ENCODE peak calls at places on chromosomes 7 and 10, in five cellular contexts. O is mesenchymal stem cell; L is T-cell; T is H4; K is activated T-helper 1 cell treated with anti-CD3 and anti-CD28 coated beads, Interleukin-2, amount 50 U/mL, for 16 hours. I is an unnamed sample.

GRCh38 chr7:98621573-98622482 is 4.7 kb downstream of the NPTX2 start:
- DNase-seq in O (no peak), L (no peak), T (no peak), K (no peak), I (no peak)

GRCh38 chr10:101824736-101825135 is 6.5 kb upstream of the OGA start:
- DNase-seq in O (no peak), L (no peak), T (no peak), K (no peak), I (no peak)

GRCh38 chr10:42943025-42943818 is 133.6 kb upstream of the RET start:
- DNase-seq in O (no peak), L (no peak), T (no peak), K (no peak), I (no peak)

GRCh38 chr7:26857534-26858228 is 6.7 kb downstream of the SKAP2 start:
- DNase-seq in O (peak), L (no peak), T (no peak), K (no peak), I (peak)

GRCh38 chr7:13921062-13921461 is 68.4 kb downstream of the ETV1 start:
- DNase-seq in O (peak), L (no peak), T (no peak), K (no peak), I (no peak)

GRCh38 chr7:30226593-30227268 is 57.7 kb upstream of the ZNRF2 start:
- DNase-seq in O (no peak), L (no peak), T (peak), K (no peak), I (peak)

GRCh38 chr7:41698726-41699125 is 4.2 kb downstream of the INHBA start:
- DNase-seq in O (peak), L (no peak), T (peak), K (no peak), I (peak)

GRCh38 chr7:135349746-135350145 is 116.1 kb downstream of the STRA8 start:
- DNase-seq in O (no peak), L (no peak), T (no peak), K (no peak), I (no peak)

GRCh38 chr7:107660381-107661080 is at the start of gene SLC26A4:
- DNase-seq in O (no peak), L (no peak), T (no peak), K (no peak), I (peak)

GRCh38 chr10:97095701-97096300 is 90.0 kb downstream of the SLIT1 start:
- DNase-seq in O (no peak), L (no peak), T (no peak), K (no peak), I (no peak)

GRCh38 chr10:95264227-95265051 is 26.4 kb downstream of the PDLIM1 start:
- DNase-seq in O (no peak), L (no peak), T (no peak), K (no peak), I (no peak)

GRCh38 chr7:123191132-123191531 is 8.6 kb downstream of the SLC13A1 start:
- DNase-seq in O (no peak), L (no peak), T (peak), K (no peak), I (no peak)

GRCh38 chr10:131816157-131816775 is 84.5 kb upstream of the PPP2R2D start:
- DNase-seq in O (no peak), L (no peak), T (no peak), K (no peak), I (no peak)

GRCh38 chr7:30984359-30985107 is 20.8 kb downstream of the GHRHR start:
- DNase-seq in O (peak), L (no peak), T (peak), K (no peak), I (peak)

GRCh38 chr7:9029671-9030070 is 596.3 kb downstream of the NXPH1 start:
- DNase-seq in O (no peak), L (no peak), T (peak), K (no peak), I (no peak)

GRCh38 chr10:34854147-34854601 is 39.1 kb upstream of the PARD3 start:
- DNase-seq in O (peak), L (no peak), T (peak), K (no peak), I (peak)

GRCh38 chr10:21518629-21519321 is 6.7 kb downstream of the SKIDA1 start:
- DNase-seq in O (peak), L (no peak), T (no peak), K (no peak), I (peak)

GRCh38 chr10:48463318-48464003 is 141.4 kb downstream of the ARHGAP22 start:
- DNase-seq in O (peak), L (no peak), T (no peak), K (peak), I (no peak)

GRCh38 chr7:70506463-70506862 is 625.5 kb upstream of the GALNT17 start:
- DNase-seq in O (no peak), L (no peak), T (no peak), K (no peak), I (no peak)

GRCh38 chr10:115095758-115096157 is 2.6 kb downstream of the ATRNL1 start:
- DNase-seq in O (no peak), L (no peak), T (no peak), K (no peak), I (no peak)

GRCh38 chr7:150511039-150511438 is 3.6 kb upstream of the GIMAP7 start:
- DNase-seq in O (no peak), L (no peak), T (no peak), K (no peak), I (no peak)

GRCh38 chr7:74174606-74175082 is 488 bp downstream of the EIF4H start:
- DNase-seq in O (peak), L (peak), T (peak), K (peak), I (peak)

GRCh38 chr10:98745645-98746044 is 298.9 kb upstream of the HPS1 start:
- DNase-seq in O (no peak), L (no peak), T (no peak), K (no peak), I (no peak)

GRCh38 chr10:124003481-124004371 is 89.7 kb downstream of the CHST15 start:
- DNase-seq in O (no peak), L (no peak), T (no peak), K (no peak), I (no peak)

GRCh38 chr10:31129261-31129660 is 97.6 kb upstream of the ZNF438 start:
- DNase-seq in O (peak), L (no peak), T (peak), K (no peak), I (peak)

GRCh38 chr10:105070249-105070648 is 429.2 kb downstream of the SORCS3 start:
- DNase-seq in O (no peak), L (no peak), T (no peak), K (no peak), I (no peak)

GRCh38 chr10:18060217-18060616 is 80.0 kb upstream of the CACNB2 start:
- DNase-seq in O (peak), L (no peak), T (no peak), K (no peak), I (no peak)

GRCh38 chr10:14560274-14560673 is 214.4 kb downstream of the FAM107B start:
- DNase-seq in O (peak), L (no peak), T (peak), K (no peak), I (peak)

GRCh38 chr7:2771274-2771711 is 72.8 kb downstream of the GNA12 start:
- DNase-seq in O (no peak), L (no peak), T (no peak), K (no peak), I (no peak)

GRCh38 chr10:130924138-130924819 is 387.2 kb downstream of the TCERG1L start:
- DNase-seq in O (no peak), L (no peak), T (no peak), K (no peak), I (no peak)

GRCh38 chr7:122511268-122511667 is 187.6 kb downstream of the RNF133 start:
- DNase-seq in O (no peak), L (no peak), T (no peak), K (no peak), I (no peak)